ENCODE peak calls at places on chromosome 20, in eight cellular contexts. One of them, this sample, is unnamed.

GRCh38 chr20:63538204-63539091 is 1.3 kb upstream of the PTK6 start:
- DNase-seq in suprapubic skin: no peak
- DNase-seq in IMR-90: peak
- DNase-seq in fibroblast of the aortic adventitia: no peak
- DNase-seq in AG10803: peak
- DNase-seq in endothelial cell of umbilical vein: no peak
- DNase-seq in cardiac fibroblast: no peak
- DNase-seq in ovary: no peak
- DNase-seq in this sample: no peak

GRCh38 chr20:44910690-44911262 is 916 bp downstream of the PABPC1L start:
- DNase-seq in suprapubic skin: no peak
- DNase-seq in IMR-90: no peak
- DNase-seq in fibroblast of the aortic adventitia: no peak
- DNase-seq in AG10803: no peak
- DNase-seq in endothelial cell of umbilical vein: no peak
- DNase-seq in cardiac fibroblast: no peak
- DNase-seq in ovary: no peak
- DNase-seq in this sample: no peak

GRCh38 chr20:59866338-59866737 is 67.1 kb downstream of the SYCP2 start:
- DNase-seq in suprapubic skin: no peak
- DNase-seq in IMR-90: no peak
- DNase-seq in fibroblast of the aortic adventitia: no peak
- DNase-seq in AG10803: peak
- DNase-seq in endothelial cell of umbilical vein: no peak
- DNase-seq in cardiac fibroblast: no peak
- DNase-seq in ovary: no peak
- DNase-seq in this sample: no peak

GRCh38 chr20:46104262-46104661 is 13.9 kb upstream of the CD40 start:
- DNase-seq in suprapubic skin: no peak
- DNase-seq in IMR-90: no peak
- DNase-seq in fibroblast of the aortic adventitia: no peak
- DNase-seq in AG10803: no peak
- DNase-seq in endothelial cell of umbilical vein: no peak
- DNase-seq in cardiac fibroblast: no peak
- DNase-seq in ovary: no peak
- DNase-seq in this sample: no peak

GRCh38 chr20:2693996-2694471 is 1.5 kb downstream of the EBF4 start:
- DNase-seq in suprapubic skin: peak
- DNase-seq in IMR-90: no peak
- DNase-seq in fibroblast of the aortic adventitia: no peak
- DNase-seq in AG10803: no peak
- DNase-seq in endothelial cell of umbilical vein: peak
- DNase-seq in cardiac fibroblast: no peak
- DNase-seq in ovary: peak
- DNase-seq in this sample: no peak

GRCh38 chr20:58109126-58109880 is 119.2 kb downstream of the ANKRD60 start:
- DNase-seq in suprapubic skin: peak
- DNase-seq in IMR-90: peak
- DNase-seq in fibroblast of the aortic adventitia: peak
- DNase-seq in AG10803: peak
- DNase-seq in endothelial cell of umbilical vein: no peak
- DNase-seq in cardiac fibroblast: no peak
- DNase-seq in ovary: no peak
- DNase-seq in this sample: peak

GRCh38 chr20:12086359-12086758 is 168.7 kb downstream of the BTBD3 start:
- DNase-seq in suprapubic skin: no peak
- DNase-seq in IMR-90: peak
- DNase-seq in fibroblast of the aortic adventitia: peak
- DNase-seq in AG10803: no peak
- DNase-seq in endothelial cell of umbilical vein: no peak
- DNase-seq in cardiac fibroblast: no peak
- DNase-seq in ovary: no peak
- DNase-seq in this sample: no peak

GRCh38 chr20:38043512-38044300 is 10.2 kb downstream of the RPRD1B start:
- DNase-seq in suprapubic skin: no peak
- DNase-seq in IMR-90: peak
- DNase-seq in fibroblast of the aortic adventitia: peak
- DNase-seq in AG10803: peak
- DNase-seq in endothelial cell of umbilical vein: peak
- DNase-seq in cardiac fibroblast: peak
- DNase-seq in ovary: no peak
- DNase-seq in this sample: peak

GRCh38 chr20:63546256-63546655 is 1.3 kb downstream of the SRMS start:
- DNase-seq in suprapubic skin: no peak
- DNase-seq in IMR-90: no peak
- DNase-seq in fibroblast of the aortic adventitia: no peak
- DNase-seq in AG10803: no peak
- DNase-seq in endothelial cell of umbilical vein: no peak
- DNase-seq in cardiac fibroblast: no peak
- DNase-seq in ovary: no peak
- DNase-seq in this sample: no peak

GRCh38 chr20:8094415-8094818 is 37.6 kb upstream of the PLCB1 start:
- DNase-seq in suprapubic skin: peak
- DNase-seq in IMR-90: peak
- DNase-seq in fibroblast of the aortic adventitia: peak
- DNase-seq in AG10803: peak
- DNase-seq in endothelial cell of umbilical vein: peak
- DNase-seq in cardiac fibroblast: peak
- DNase-seq in ovary: peak
- DNase-seq in this sample: peak

GRCh38 chr20:23926941-23927872 is 47.7 kb upstream of the CST5 start:
- DNase-seq in suprapubic skin: no peak
- DNase-seq in IMR-90: no peak
- DNase-seq in fibroblast of the aortic adventitia: peak
- DNase-seq in AG10803: peak
- DNase-seq in endothelial cell of umbilical vein: no peak
- DNase-seq in cardiac fibroblast: no peak
- DNase-seq in ovary: no peak
- DNase-seq in this sample: no peak

GRCh38 chr20:56360899-56361199 is 2.1 kb downstream of the FAM210B start:
- DNase-seq in suprapubic skin: no peak
- DNase-seq in IMR-90: no peak
- DNase-seq in fibroblast of the aortic adventitia: no peak
- DNase-seq in AG10803: no peak
- DNase-seq in endothelial cell of umbilical vein: no peak
- DNase-seq in cardiac fibroblast: no peak
- DNase-seq in ovary: peak
- DNase-seq in this sample: no peak

GRCh38 chr20:64210661-64211369 is 44.7 kb upstream of the PCMTD2 start:
- DNase-seq in suprapubic skin: no peak
- DNase-seq in IMR-90: no peak
- DNase-seq in fibroblast of the aortic adventitia: no peak
- DNase-seq in AG10803: no peak
- DNase-seq in endothelial cell of umbilical vein: no peak
- DNase-seq in cardiac fibroblast: no peak
- DNase-seq in ovary: no peak
- DNase-seq in this sample: no peak

GRCh38 chr20:38203337-38204003 is 38.4 kb upstream of the TGM2 start:
- DNase-seq in suprapubic skin: no peak
- DNase-seq in IMR-90: no peak
- DNase-seq in fibroblast of the aortic adventitia: no peak
- DNase-seq in AG10803: no peak
- DNase-seq in endothelial cell of umbilical vein: no peak
- DNase-seq in cardiac fibroblast: no peak
- DNase-seq in ovary: no peak
- DNase-seq in this sample: no peak

GRCh38 chr20:25327521-25328235 is 63.0 kb downstream of the ABHD12 start:
- DNase-seq in suprapubic skin: no peak
- DNase-seq in IMR-90: peak
- DNase-seq in fibroblast of the aortic adventitia: no peak
- DNase-seq in AG10803: no peak
- DNase-seq in endothelial cell of umbilical vein: no peak
- DNase-seq in cardiac fibroblast: no peak
- DNase-seq in ovary: no peak
- DNase-seq in this sample: no peak

GRCh38 chr20:58691773-58692578 is 624 bp upstream of the NPEPL1 start:
- DNase-seq in suprapubic skin: peak
- DNase-seq in IMR-90: no peak
- DNase-seq in fibroblast of the aortic adventitia: peak
- DNase-seq in AG10803: peak
- DNase-seq in endothelial cell of umbilical vein: no peak
- DNase-seq in cardiac fibroblast: peak
- DNase-seq in ovary: peak
- DNase-seq in this sample: no peak

DNA sequence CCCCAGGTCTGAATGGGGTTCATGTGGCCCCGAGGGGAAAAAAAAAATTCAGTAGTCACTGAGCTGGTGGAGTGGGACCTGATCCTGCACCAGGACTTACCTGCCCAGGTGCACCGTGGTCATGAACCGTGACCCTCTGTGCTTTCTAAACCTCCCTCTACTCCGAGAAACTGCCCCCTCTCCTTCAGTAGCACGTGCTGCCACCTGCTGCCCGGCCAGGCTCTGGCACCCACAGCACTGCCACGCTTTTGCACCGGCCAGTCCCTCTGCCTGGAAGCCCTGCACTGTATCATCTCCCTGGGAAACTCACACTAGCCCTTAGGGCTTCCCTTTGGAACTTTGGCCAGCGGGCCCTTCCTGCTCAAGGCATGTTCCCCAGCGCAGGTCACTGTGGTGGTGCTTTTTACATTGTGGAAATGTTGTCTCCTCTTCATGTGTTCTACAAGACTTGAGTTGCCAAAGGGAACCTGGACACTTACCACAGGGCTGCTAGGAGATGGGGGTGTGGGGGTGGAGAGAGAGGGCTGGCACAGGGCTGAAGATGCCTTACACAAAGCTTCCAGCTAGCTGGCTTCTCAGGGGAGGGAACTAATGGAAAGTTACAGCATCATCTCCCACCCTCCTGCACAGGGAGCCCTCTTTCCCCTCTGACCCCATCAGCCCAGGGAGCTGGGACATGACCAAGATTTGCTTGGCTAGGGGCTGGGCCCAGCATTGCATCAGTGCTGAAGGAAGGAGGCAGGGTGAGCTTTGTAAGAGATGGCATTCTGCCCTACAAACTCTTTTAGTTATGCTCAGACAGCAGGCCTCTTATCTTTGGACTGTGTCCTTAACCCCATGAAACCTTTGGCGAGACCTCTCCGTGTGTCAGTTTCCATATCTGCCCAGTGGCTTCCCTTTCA is 2.5 kb upstream of the PTPRT start:
- DNase-seq in suprapubic skin: no peak
- DNase-seq in IMR-90: no peak
- DNase-seq in fibroblast of the aortic adventitia: no peak
- DNase-seq in AG10803: no peak
- DNase-seq in endothelial cell of umbilical vein: no peak
- DNase-seq in cardiac fibroblast: no peak
- DNase-seq in ovary: no peak
- DNase-seq in this sample: no peak
- TF ChIP-seq CTCF in suprapubic skin: peak
- TF ChIP-seq CTCF in IMR-90: peak
- TF ChIP-seq CTCF in fibroblast of the aortic adventitia: peak
- TF ChIP-seq CTCF in AG10803: peak
- TF ChIP-seq CTCF in endothelial cell of umbilical vein: peak
- TF ChIP-seq CTCF in cardiac fibroblast: peak
- TF ChIP-seq CTCF in ovary: no peak
- TF ChIP-seq CTCF in this sample: peak

DNA sequence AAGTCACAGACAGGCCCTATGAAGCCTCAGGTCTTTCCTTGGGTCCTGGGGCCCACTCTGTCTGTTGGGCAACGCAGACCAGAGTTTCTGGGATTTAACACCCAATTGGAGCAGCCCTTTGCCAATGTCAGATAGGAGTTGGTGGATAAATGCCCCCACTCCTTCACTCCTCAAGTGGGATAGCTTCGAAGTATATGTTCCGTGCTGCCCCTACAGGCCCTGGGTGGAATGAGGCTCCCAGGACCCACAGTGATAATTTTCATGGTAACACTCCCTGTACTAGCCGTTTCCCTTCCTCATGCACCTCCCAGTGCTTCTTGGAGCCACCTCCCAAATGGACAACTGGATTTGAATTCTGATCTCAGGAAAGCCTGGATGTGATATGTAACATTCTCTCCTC is 145.4 kb downstream of the FOXA2 start:
- DNase-seq in suprapubic skin: no peak
- DNase-seq in IMR-90: no peak
- DNase-seq in fibroblast of the aortic adventitia: no peak
- DNase-seq in AG10803: no peak
- DNase-seq in endothelial cell of umbilical vein: no peak
- DNase-seq in cardiac fibroblast: no peak
- DNase-seq in ovary: no peak
- DNase-seq in this sample: no peak
- TF ChIP-seq CTCF in suprapubic skin: no peak
- TF ChIP-seq CTCF in IMR-90: no peak
- TF ChIP-seq CTCF in fibroblast of the aortic adventitia: peak
- TF ChIP-seq CTCF in AG10803: peak
- TF ChIP-seq CTCF in endothelial cell of umbilical vein: no peak
- TF ChIP-seq CTCF in cardiac fibroblast: peak
- TF ChIP-seq CTCF in ovary: no peak
- TF ChIP-seq CTCF in this sample: no peak

GRCh38 chr20:18058661-18059467 is 1.1 kb upstream of the OVOL2 start:
- DNase-seq in suprapubic skin: no peak
- DNase-seq in IMR-90: no peak
- DNase-seq in fibroblast of the aortic adventitia: no peak
- DNase-seq in AG10803: no peak
- DNase-seq in endothelial cell of umbilical vein: no peak
- DNase-seq in cardiac fibroblast: no peak
- DNase-seq in ovary: no peak
- DNase-seq in this sample: no peak
- TF ChIP-seq CTCF in suprapubic skin: no peak
- TF ChIP-seq CTCF in IMR-90: no peak
- TF ChIP-seq CTCF in fibroblast of the aortic adventitia: no peak
- TF ChIP-seq CTCF in AG10803: no peak
- TF ChIP-seq CTCF in endothelial cell of umbilical vein: no peak
- TF ChIP-seq CTCF in cardiac fibroblast: no peak
- TF ChIP-seq CTCF in ovary: no peak
- TF ChIP-seq CTCF in this sample: no peak

DNA sequence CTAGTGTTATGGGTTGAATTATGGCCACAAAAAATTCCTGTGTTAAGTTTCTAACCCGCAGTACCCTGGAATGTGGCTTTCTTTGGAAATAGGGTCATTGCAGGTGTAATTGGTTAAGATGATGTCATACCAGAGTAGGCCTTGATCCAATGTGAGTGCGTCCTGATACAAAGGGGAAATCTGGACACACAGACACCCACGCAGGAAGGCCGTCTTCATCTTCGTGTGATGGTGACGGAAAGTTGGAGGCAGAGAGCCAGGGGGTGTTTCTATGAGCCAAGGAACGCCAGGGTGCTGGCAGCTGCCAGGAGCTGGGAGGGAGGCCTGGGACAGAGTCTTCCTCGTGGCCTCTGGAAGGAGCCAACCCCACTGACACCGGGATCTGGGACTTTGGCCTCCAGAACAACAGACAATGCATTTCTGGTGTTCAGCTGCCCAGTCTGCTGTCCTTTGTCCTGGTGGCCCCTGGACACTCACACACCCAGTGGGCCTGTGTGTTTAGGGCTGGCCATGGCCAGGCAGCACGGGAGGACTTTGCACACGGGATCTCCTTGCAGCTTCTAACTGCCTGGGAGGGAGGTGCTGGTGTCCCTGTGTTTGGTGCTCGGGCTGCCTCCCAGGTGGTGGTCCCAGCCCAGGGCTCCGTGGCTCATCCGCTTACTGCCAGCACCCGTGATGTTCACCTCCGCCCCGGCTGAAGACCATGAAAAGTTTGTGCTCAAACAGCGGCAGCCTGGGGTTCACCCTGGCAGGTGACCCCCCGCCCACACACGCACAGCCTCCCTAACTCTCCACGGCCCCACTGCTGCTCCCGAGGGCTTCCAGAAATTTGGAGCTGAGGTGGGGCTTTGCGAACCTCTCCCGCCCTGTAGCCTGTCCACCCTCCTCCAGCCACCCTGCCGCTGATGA is 53.4 kb upstream of the GATA5 start:
- DNase-seq in suprapubic skin: no peak
- DNase-seq in IMR-90: no peak
- DNase-seq in fibroblast of the aortic adventitia: no peak
- DNase-seq in AG10803: no peak
- DNase-seq in endothelial cell of umbilical vein: no peak
- DNase-seq in cardiac fibroblast: no peak
- DNase-seq in ovary: no peak
- DNase-seq in this sample: no peak
- TF ChIP-seq CTCF in suprapubic skin: no peak
- TF ChIP-seq CTCF in IMR-90: no peak
- TF ChIP-seq CTCF in fibroblast of the aortic adventitia: no peak
- TF ChIP-seq CTCF in AG10803: no peak
- TF ChIP-seq CTCF in endothelial cell of umbilical vein: no peak
- TF ChIP-seq CTCF in cardiac fibroblast: no peak
- TF ChIP-seq CTCF in ovary: no peak
- TF ChIP-seq CTCF in this sample: no peak